ENCODE peak calls at places on chromosomes 5 and 9, in nine cellular contexts. M, Z, C, G, B, A, V, K and N are unnamed samples.

GRCh38 chr9:35972093-35972492 is 14.1 kb upstream of the OR2S2 start:
- DNase-seq in M (peak), Z (no peak), C (no peak), G (peak), B (peak), A (no peak), V (no peak), K (no peak), N (no peak)

GRCh38 chr5:148469446-148470062 is 85.8 kb downstream of the FBXO38 start:
- DNase-seq in M (no peak), Z (no peak), C (no peak), G (no peak), B (no peak), A (peak), V (no peak), K (no peak), N (no peak)

GRCh38 chr9:131781069-131781468 is 41.2 kb upstream of the RAPGEF1 start:
- DNase-seq in M (no peak), Z (no peak), C (no peak), G (no peak), B (no peak), A (peak), V (no peak), K (no peak), N (no peak)

GRCh38 chr9:112866662-112867274 is 23.9 kb downstream of the SLC46A2 start:
- DNase-seq in M (no peak), Z (peak), C (no peak), G (no peak), B (no peak), A (peak), V (peak), K (no peak), N (no peak)

GRCh38 chr9:89686134-89686533 is 81.3 kb downstream of the GADD45G start:
- DNase-seq in M (no peak), Z (no peak), C (no peak), G (no peak), B (no peak), A (no peak), V (no peak), K (no peak), N (no peak)

GRCh38 chr5:40277161-40277906 is 402.4 kb upstream of the PTGER4 start:
- DNase-seq in M (no peak), Z (no peak), C (no peak), G (peak), B (peak), A (no peak), V (no peak), K (no peak), N (peak)

GRCh38 chr9:110175275-110175968 is 32.5 kb downstream of the C9orf152 start:
- DNase-seq in M (no peak), Z (no peak), C (no peak), G (no peak), B (no peak), A (no peak), V (no peak), K (no peak), N (no peak)

GRCh38 chr5:108437425-108437824 is 55.5 kb upstream of the FBXL17 start:
- DNase-seq in M (no peak), Z (no peak), C (no peak), G (no peak), B (no peak), A (no peak), V (no peak), K (no peak), N (no peak)

GRCh38 chr9:126522957-126523356 is 90.8 kb upstream of the LMX1B start:
- DNase-seq in M (no peak), Z (no peak), C (no peak), G (no peak), B (no peak), A (no peak), V (no peak), K (no peak), N (no peak)

GRCh38 chr5:160271396-160271795 is 41.0 kb downstream of the CCNJL start:
- DNase-seq in M (peak), Z (peak), C (no peak), G (no peak), B (no peak), A (no peak), V (no peak), K (no peak), N (no peak)

GRCh38 chr9:110763568-110763967 is 95.0 kb downstream of the MUSK start:
- DNase-seq in M (no peak), Z (no peak), C (no peak), G (no peak), B (no peak), A (no peak), V (no peak), K (no peak), N (no peak)